ENCODE peak calls at places on chromosomes 5 and 9, in five cellular contexts. S is neuronal stem cell, I is H1, L is IMR-90, Q is mesendoderm. T is an unnamed sample.

GRCh38 chr9:116039312-116039711 is 114.3 kb upstream of the PAPPA start:
- DNase-seq in I (no peak), S (no peak), L (no peak), Q (no peak), T (no peak)

GRCh38 chr5:142938201-142938600 is 168.0 kb downstream of the ARHGAP26 start:
- DNase-seq in S (no peak), L (no peak), I (no peak), Q (no peak), T (no peak)

GRCh38 chr5:61735531-61735930 is 403.5 kb downstream of the ZSWIM6 start:
- DNase-seq in L (no peak), S (no peak), Q (no peak), I (no peak), T (no peak)

GRCh38 chr5:72137826-72138409 is 30.6 kb downstream of the MAP1B start:
- DNase-seq in S (no peak), Q (no peak), I (no peak), L (no peak), T (no peak)

GRCh38 chr5:162214551-162214950 is 147.0 kb downstream of the GABRG2 start:
- DNase-seq in L (no peak), Q (no peak), S (no peak), I (no peak), T (no peak)

GRCh38 chr9:126217797-126218196 is 108.8 kb upstream of the MVB12B start:
- DNase-seq in Q (no peak), S (no peak), L (no peak), I (peak), T (peak)

GRCh38 chr9:130327781-130328348 is 62.3 kb downstream of the HMCN2 start:
- DNase-seq in L (peak), I (no peak), Q (no peak), S (no peak), T (no peak)

GRCh38 chr5:91170266-91170665 is 212.9 kb downstream of the ARRDC3 start:
- DNase-seq in L (peak), Q (no peak), I (no peak), S (no peak), T (no peak)

GRCh38 chr5:124337996-124338395 is 408.4 kb downstream of the ZNF608 start:
- DNase-seq in L (peak), S (no peak), I (no peak), Q (no peak), T (no peak)

GRCh38 chr9:130122465-130122864 is 49.7 kb upstream of the NCS1 start:
- DNase-seq in I (no peak), S (no peak), Q (no peak), L (no peak), T (no peak)

GRCh38 chr9:129482521-129483466 is 138.1 kb downstream of the C9orf50 start:
- DNase-seq in Q (peak), S (peak), L (peak), I (no peak), T (no peak)

GRCh38 chr5:305459-305858 is 16.1 kb upstream of the AHRR start:
- DNase-seq in I (no peak), Q (no peak), S (no peak), L (no peak), T (no peak)

GRCh38 chr9:8857330-8858249 is 1058.0 kb upstream of the DMAC1 start:
- DNase-seq in L (no peak), I (peak), S (peak), Q (peak), T (peak)

GRCh38 chr9:108217601-108218190 is 638.1 kb downstream of the ACTL7B start:
- DNase-seq in I (no peak), S (no peak), Q (no peak), L (no peak), T (no peak)

GRCh38 chr5:112686675-112687074 is 51.0 kb upstream of the APC start:
- DNase-seq in L (no peak), Q (no peak), S (no peak), I (no peak), T (no peak)

GRCh38 chr9:137303893-137304382 is 1.9 kb upstream of the NRARP start:
- DNase-seq in S (no peak), Q (no peak), L (no peak), I (peak), T (peak)

GRCh38 chr5:119743927-119744326 is 114.6 kb downstream of the FAM170A start:
- DNase-seq in Q (peak), I (no peak), L (peak), S (peak), T (peak)

GRCh38 chr5:427415-428087 is 15.4 kb upstream of the EXOC3 start:
- DNase-seq in Q (no peak), I (no peak), L (no peak), S (no peak), T (no peak)

GRCh38 chr5:179112469-179113142 is 52.4 kb downstream of the ZNF354C start:
- DNase-seq in I (no peak), Q (no peak), L (no peak), S (no peak), T (no peak)

GRCh38 chr9:69758001-69758730 is 1.6 kb downstream of the PTAR1 start:
- DNase-seq in L (peak), I (no peak), S (no peak), Q (no peak), T (no peak)

GRCh38 chr5:138111937-138112336 is 27.3 kb downstream of the NME5 start:
- DNase-seq in Q (no peak), L (peak), S (no peak), I (no peak), T (no peak)

GRCh38 chr9:121023064-121023463 is 27.0 kb downstream of the C5 start:
- DNase-seq in I (no peak), L (no peak), S (no peak), Q (peak), T (peak)

GRCh38 chr5:122195784-122196394 is 66.5 kb downstream of the ZNF474 start:
- DNase-seq in L (peak), I (peak), S (peak), Q (peak), T (peak)

GRCh38 chr5:107484261-107484660 is 186.5 kb downstream of the EFNA5 start:
- DNase-seq in L (no peak), Q (no peak), I (no peak), S (no peak), T (no peak)

GRCh38 chr5:50751064-50751657 is 84.7 kb downstream of the PARP8 start:
- DNase-seq in L (peak), I (no peak), Q (peak), S (peak), T (no peak)

GRCh38 chr5:112649882-112650281 is 87.8 kb upstream of the APC start:
- DNase-seq in L (no peak), S (no peak), I (no peak), Q (no peak), T (no peak)

GRCh38 chr5:107796797-107797196 is 126.1 kb upstream of the EFNA5 start:
- DNase-seq in Q (no peak), S (no peak), I (no peak), L (peak), T (no peak)

GRCh38 chr5:36950586-36951457 is 74.3 kb downstream of the NIPBL start:
- DNase-seq in I (no peak), Q (no peak), S (no peak), L (peak), T (no peak)

GRCh38 chr5:180799194-180799593 is 3.4 kb downstream of the MGAT1 start:
- DNase-seq in I (peak), L (no peak), Q (peak), S (no peak), T (peak)

GRCh38 chr9:130128251-130128650 is 44.0 kb upstream of the NCS1 start:
- DNase-seq in I (no peak), S (no peak), L (no peak), Q (no peak), T (no peak)

GRCh38 chr9:114035845-114036785 is 42.0 kb downstream of the AMBP start:
- DNase-seq in Q (no peak), L (no peak), S (no peak), I (peak), T (peak)

GRCh38 chr5:72032769-72033168 is 74.5 kb upstream of the MAP1B start:
- DNase-seq in I (no peak), L (no peak), Q (peak), S (peak), T (no peak)

GRCh38 chr5:172558076-172558990 is 82.7 kb upstream of the NEURL1B start:
- DNase-seq in L (no peak), I (no peak), Q (no peak), S (no peak), T (no peak)

GRCh38 chr5:67416986-67417385 is 220.4 kb upstream of the CD180 start:
- DNase-seq in L (no peak), I (no peak), S (no peak), Q (peak), T (no peak)
- H2BK5ac ChIP-seq in L (no peak), I (no peak), S (no peak), Q (no peak), T (no peak)

DNA sequence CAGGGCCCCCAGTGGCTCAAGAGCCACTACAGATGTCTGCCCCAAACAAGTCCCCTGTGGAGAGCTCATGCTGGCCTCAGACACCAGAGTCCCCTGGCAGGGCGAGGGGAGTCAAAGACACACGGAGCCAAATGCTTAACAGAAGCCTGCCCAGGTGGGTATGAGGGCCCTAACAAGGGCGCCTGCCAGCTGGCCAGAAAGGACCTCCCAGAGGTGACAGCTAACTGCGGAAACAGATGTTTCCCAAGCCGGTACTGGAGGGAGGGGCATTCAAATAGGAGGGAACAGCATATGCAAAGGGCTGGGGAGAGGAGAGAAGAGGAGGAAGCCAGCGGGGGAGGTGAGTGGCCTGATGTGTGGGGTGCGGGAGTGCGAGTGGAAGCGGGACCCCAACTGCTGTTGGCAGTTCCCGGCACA is 933 bp downstream of the MXD3 start:
- DNase-seq in Q (peak), S (no peak), L (peak), I (no peak), T (peak)
- H3K9ac ChIP-seq in Q (peak), S (no peak), L (peak), I (no peak), T (no peak)

GRCh38 chr5:150111121-150111520 is 24.8 kb upstream of the CSF1R start:
- DNase-seq in I (no peak), Q (no peak), S (no peak), L (no peak), T (no peak)

GRCh38 chr5:150107909-150108447 is 21.6 kb upstream of the CSF1R start:
- DNase-seq in I (no peak), Q (peak), S (no peak), L (peak), T (no peak)

GRCh38 chr5:150106669-150107068 is 20.3 kb upstream of the CSF1R start:
- DNase-seq in Q (no peak), I (no peak), S (no peak), L (no peak), T (no peak)

GRCh38 chr5:150109921-150110320 is 23.6 kb upstream of the CSF1R start:
- DNase-seq in L (no peak), Q (peak), S (no peak), I (no peak), T (peak)

DNA sequence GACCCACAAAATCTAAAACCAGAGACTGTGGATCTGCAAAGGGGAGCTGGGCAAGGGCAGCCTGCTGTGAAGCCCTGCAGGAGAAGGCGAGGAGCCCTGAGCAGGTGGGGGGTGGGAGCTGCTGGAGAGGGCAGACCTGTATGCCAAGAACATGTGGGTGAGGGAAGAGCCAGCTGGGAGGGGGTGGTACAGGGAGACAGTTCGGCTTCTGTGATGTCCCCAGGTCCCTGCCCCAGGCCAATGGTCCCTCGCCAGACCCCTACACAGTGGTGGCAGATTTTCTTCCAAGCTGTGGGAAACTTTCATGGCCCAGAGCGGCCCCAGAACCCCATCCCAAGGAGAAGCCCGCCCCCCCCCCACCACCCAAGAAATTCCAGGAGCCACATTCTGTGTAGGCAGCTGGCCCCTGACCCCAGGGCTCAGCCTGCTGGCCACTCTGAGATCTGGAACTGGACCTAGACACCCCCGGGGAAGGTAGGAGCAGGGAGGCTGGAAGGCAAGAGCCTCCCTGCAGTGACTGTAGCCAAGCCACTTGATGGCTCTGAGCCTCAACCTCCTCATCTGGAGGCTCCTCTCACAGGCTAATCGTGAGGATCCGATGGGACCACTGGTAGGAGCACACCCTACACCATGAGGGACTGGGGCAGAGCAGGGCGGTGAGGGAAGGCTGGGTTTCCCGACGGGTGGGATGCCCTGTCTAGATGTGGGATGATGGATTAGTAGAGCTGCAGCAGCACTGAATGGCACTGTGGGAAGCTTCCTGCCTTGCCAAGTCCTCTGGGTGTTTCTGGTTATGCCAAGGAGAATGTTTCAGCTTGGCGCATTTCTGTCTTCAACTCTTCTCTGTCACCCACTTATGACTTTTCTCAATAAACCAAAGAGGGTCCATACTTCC is 22.6 kb upstream of the CSF1R start:
- DNase-seq in Q (no peak), S (no peak), L (no peak), I (no peak), T (no peak)
- H3K4me2 ChIP-seq in Q (no peak), S (no peak), L (no peak), I (no peak), T (no peak)

DNA sequence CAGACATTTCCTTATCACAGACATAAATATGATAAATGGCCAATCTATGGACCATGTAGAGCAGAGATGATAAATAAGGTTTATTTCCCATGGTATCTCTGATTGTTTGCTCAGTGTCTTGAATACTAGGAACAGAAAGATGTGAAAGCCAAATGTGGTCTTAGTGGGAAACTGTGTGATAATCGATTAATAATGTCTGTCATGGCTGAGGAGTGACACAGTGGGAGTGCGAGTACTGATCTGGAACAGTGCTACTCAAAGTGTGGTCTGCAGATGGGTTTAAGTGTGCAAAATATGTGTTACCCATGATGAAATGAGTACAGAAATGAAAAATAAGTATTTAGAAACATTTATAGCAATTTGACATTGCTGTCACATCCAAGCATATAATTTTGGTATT is 92.5 kb downstream of the PTTG1 start:
- DNase-seq in I (no peak), Q (no peak), L (no peak), S (no peak), T (no peak)
- H2BK5ac ChIP-seq in I (no peak), Q (no peak), L (no peak), S (no peak), T (no peak)

T was measured in H9.